ENCODE peak calls at places on chromosomes 6 and 20, in six cellular contexts. V, L, A, S, T and H are unnamed samples.

GRCh38 chr6:52975580-52975979 is 19.5 kb downstream of the GSTA4 start:
- DNase-seq in L (no peak), V (no peak), T (no peak), A (no peak), S (no peak), H (no peak)

GRCh38 chr20:23508449-23508848 is 17.5 kb downstream of the CST8 start:
- DNase-seq in T (no peak), S (no peak), A (peak; percentile 22), L (no peak), V (no peak), H (no peak)

GRCh38 chr20:49567421-49568256 is at the start of gene PTGIS:
- DNase-seq in A (no peak), S (peak; percentile 81), V (no peak), L (no peak), T (no peak), H (no peak)

GRCh38 chr6:98574991-98575390 is 259.4 kb upstream of the POU3F2 start:
- DNase-seq in T (no peak), A (no peak), S (no peak), L (no peak), V (no peak), H (no peak)

GRCh38 chr20:23446505-23446904 is 6.2 kb downstream of the CST11 start:
- DNase-seq in S (peak; percentile 75), L (peak; percentile 59), T (no peak), V (peak; percentile 13), A (peak; percentile 42), H (no peak)

GRCh38 chr6:155495011-155495768 is 39.6 kb upstream of the NOX3 start:
- DNase-seq in V (no peak), T (no peak), L (no peak), S (peak; percentile 69), A (no peak), H (peak; percentile 6)

GRCh38 chr6:40477246-40478126 is 109.7 kb downstream of the LRFN2 start:
- DNase-seq in L (no peak), T (no peak), S (peak; percentile 74), A (peak; percentile 38), V (no peak), H (no peak)

GRCh38 chr20:8246701-8247100 is 114.6 kb downstream of the PLCB1 start:
- DNase-seq in A (no peak), L (no peak), T (no peak), V (no peak), S (no peak), H (no peak)

GRCh38 chr6:56938634-56939294 is 16.1 kb upstream of the BEND6 start:
- DNase-seq in V (no peak), T (no peak), A (no peak), L (no peak), S (no peak), H (peak; percentile 52)

GRCh38 chr6:98937351-98937750 is 10.4 kb downstream of the FBXL4 start:
- DNase-seq in S (no peak), T (no peak), L (no peak), V (no peak), A (no peak), H (no peak)

GRCh38 chr20:53574259-53574789 is 19.3 kb downstream of the ZNF217 start:
- DNase-seq in V (no peak), T (no peak), S (no peak), A (no peak), L (no peak), H (no peak)

GRCh38 chr6:149867876-149868640 is 3.9 kb upstream of the LRP11 start:
- DNase-seq in S (peak; percentile 84), V (no peak), T (no peak), L (no peak), A (no peak), H (no peak)

GRCh38 chr20:57130160-57130772 is 136.2 kb downstream of the BMP7 start:
- DNase-seq in L (no peak), S (no peak), T (no peak), A (no peak), V (no peak), H (no peak)

GRCh38 chr20:33021879-33022732 is 9.3 kb upstream of the BPIFB6 start:
- DNase-seq in T (no peak), V (no peak), S (no peak), L (no peak), A (no peak), H (no peak)